ENCODE peak calls at places on chromosomes 16 and 17, in seven cellular contexts. One of them, this sample, is unnamed.

GRCh38 chr16:11682655-11683096 is 14.4 kb downstream of the SNN start:
- DNase-seq in left cardiac atrium: no peak
- DNase-seq in NCI-H1105 treated with DMSO at 0.1 percent for 48 hours: no peak
- DNase-seq in nephron progenitor cell: no peak
- DNase-seq in cardiac septum: no peak
- DNase-seq in heart right ventricle: no peak
- DNase-seq in NCI-H2081: no peak
- DNase-seq in this sample: peak; percentile 24

GRCh38 chr17:17387461-17388362 is 84.5 kb downstream of the NT5M start:
- DNase-seq in NCI-H1105 treated with DMSO at 0.1 percent for 48 hours: peak; percentile 58
- DNase-seq in nephron progenitor cell: peak; percentile 28
- DNase-seq in heart right ventricle: peak; percentile 35
- DNase-seq in cardiac septum: no peak
- DNase-seq in NCI-H2081: peak; percentile 33
- DNase-seq in left cardiac atrium: no peak
- DNase-seq in this sample: no peak

GRCh38 chr16:6643083-6643686 is 689.5 kb upstream of the RBFOX1 start:
- DNase-seq in NCI-H1105 treated with DMSO at 0.1 percent for 48 hours: no peak
- DNase-seq in cardiac septum: no peak
- DNase-seq in left cardiac atrium: peak; percentile 23
- DNase-seq in NCI-H2081: peak; percentile 39
- DNase-seq in nephron progenitor cell: peak; percentile 71
- DNase-seq in heart right ventricle: no peak
- DNase-seq in this sample: peak; percentile 8

GRCh38 chr17:76008630-76009425 is 8.2 kb downstream of the CDK3 start:
- DNase-seq in NCI-H2081: no peak
- DNase-seq in cardiac septum: no peak
- DNase-seq in left cardiac atrium: no peak
- DNase-seq in NCI-H1105 treated with DMSO at 0.1 percent for 48 hours: no peak
- DNase-seq in heart right ventricle: no peak
- DNase-seq in nephron progenitor cell: no peak
- DNase-seq in this sample: no peak

GRCh38 chr17:44200478-44201155 is 933 bp upstream of the ATXN7L3 start:
- DNase-seq in nephron progenitor cell: no peak
- DNase-seq in NCI-H1105 treated with DMSO at 0.1 percent for 48 hours: peak; percentile 28
- DNase-seq in NCI-H2081: peak; percentile 65
- DNase-seq in left cardiac atrium: no peak
- DNase-seq in heart right ventricle: no peak
- DNase-seq in cardiac septum: no peak
- DNase-seq in this sample: no peak

GRCh38 chr17:1948517-1948825 is 76.7 kb downstream of the RTN4RL1 start:
- DNase-seq in NCI-H1105 treated with DMSO at 0.1 percent for 48 hours: no peak
- DNase-seq in heart right ventricle: no peak
- DNase-seq in nephron progenitor cell: no peak
- DNase-seq in NCI-H2081: no peak
- DNase-seq in left cardiac atrium: no peak
- DNase-seq in cardiac septum: no peak
- DNase-seq in this sample: no peak

GRCh38 chr17:15340966-15341365 is 431 bp downstream of the TEKT3 start:
- DNase-seq in cardiac septum: no peak
- DNase-seq in nephron progenitor cell: peak; percentile 19
- DNase-seq in NCI-H2081: no peak
- DNase-seq in heart right ventricle: no peak
- DNase-seq in NCI-H1105 treated with DMSO at 0.1 percent for 48 hours: peak; percentile 35
- DNase-seq in left cardiac atrium: no peak
- DNase-seq in this sample: no peak

GRCh38 chr16:55035037-55035436 is 104.4 kb downstream of the IRX5 start:
- DNase-seq in left cardiac atrium: peak; percentile 39
- DNase-seq in cardiac septum: no peak
- DNase-seq in NCI-H2081: no peak
- DNase-seq in heart right ventricle: peak; percentile 37
- DNase-seq in nephron progenitor cell: peak; percentile 76
- DNase-seq in NCI-H1105 treated with DMSO at 0.1 percent for 48 hours: peak; percentile 44
- DNase-seq in this sample: no peak

GRCh38 chr17:39946551-39947330 is 16.1 kb upstream of the GSDMA start:
- DNase-seq in NCI-H2081: no peak
- DNase-seq in nephron progenitor cell: no peak
- DNase-seq in cardiac septum: no peak
- DNase-seq in heart right ventricle: no peak
- DNase-seq in left cardiac atrium: no peak
- DNase-seq in NCI-H1105 treated with DMSO at 0.1 percent for 48 hours: no peak
- DNase-seq in this sample: no peak

GRCh38 chr16:19809121-19809635 is 75.5 kb downstream of the GPRC5B start:
- DNase-seq in cardiac septum: no peak
- DNase-seq in NCI-H2081: no peak
- DNase-seq in NCI-H1105 treated with DMSO at 0.1 percent for 48 hours: no peak
- DNase-seq in heart right ventricle: no peak
- DNase-seq in nephron progenitor cell: no peak
- DNase-seq in left cardiac atrium: no peak
- DNase-seq in this sample: no peak

GRCh38 chr17:62206550-62206949 is 141.5 kb upstream of the MED13 start:
- DNase-seq in left cardiac atrium: no peak
- DNase-seq in NCI-H2081: no peak
- DNase-seq in cardiac septum: no peak
- DNase-seq in NCI-H1105 treated with DMSO at 0.1 percent for 48 hours: no peak
- DNase-seq in heart right ventricle: no peak
- DNase-seq in nephron progenitor cell: no peak
- DNase-seq in this sample: no peak

GRCh38 chr16:84223456-84223855 is 16.4 kb downstream of the KCNG4 start:
- DNase-seq in NCI-H1105 treated with DMSO at 0.1 percent for 48 hours: no peak
- DNase-seq in heart right ventricle: no peak
- DNase-seq in NCI-H2081: no peak
- DNase-seq in nephron progenitor cell: no peak
- DNase-seq in cardiac septum: no peak
- DNase-seq in left cardiac atrium: no peak
- DNase-seq in this sample: no peak

GRCh38 chr17:79836952-79837887 is 2.0 kb downstream of the CBX4 start:
- DNase-seq in left cardiac atrium: peak; percentile 83
- DNase-seq in NCI-H1105 treated with DMSO at 0.1 percent for 48 hours: no peak
- DNase-seq in nephron progenitor cell: peak; percentile 38
- DNase-seq in NCI-H2081: peak; percentile 68
- DNase-seq in cardiac septum: peak; percentile 88
- DNase-seq in heart right ventricle: peak; percentile 77
- DNase-seq in this sample: no peak

GRCh38 chr17:61469474-61469873 is 17.3 kb downstream of the TBX4 start:
- DNase-seq in nephron progenitor cell: no peak
- DNase-seq in left cardiac atrium: no peak
- DNase-seq in NCI-H2081: no peak
- DNase-seq in heart right ventricle: no peak
- DNase-seq in cardiac septum: no peak
- DNase-seq in NCI-H1105 treated with DMSO at 0.1 percent for 48 hours: no peak
- DNase-seq in this sample: no peak

GRCh38 chr17:74085434-74085833 is 118.0 kb upstream of the RPL38 start:
- DNase-seq in heart right ventricle: no peak
- DNase-seq in nephron progenitor cell: no peak
- DNase-seq in left cardiac atrium: no peak
- DNase-seq in NCI-H2081: no peak
- DNase-seq in NCI-H1105 treated with DMSO at 0.1 percent for 48 hours: no peak
- DNase-seq in cardiac septum: no peak
- DNase-seq in this sample: no peak

GRCh38 chr17:81741594-81742452 is 29.7 kb downstream of the SLC25A10 start:
- DNase-seq in left cardiac atrium: no peak
- DNase-seq in NCI-H1105 treated with DMSO at 0.1 percent for 48 hours: no peak
- DNase-seq in cardiac septum: no peak
- DNase-seq in nephron progenitor cell: no peak
- DNase-seq in heart right ventricle: no peak
- DNase-seq in NCI-H2081: no peak
- DNase-seq in this sample: no peak

GRCh38 chr17:27546624-27547300 is 84.2 kb upstream of the LGALS9 start:
- DNase-seq in heart right ventricle: no peak
- DNase-seq in left cardiac atrium: no peak
- DNase-seq in nephron progenitor cell: no peak
- DNase-seq in cardiac septum: no peak
- DNase-seq in NCI-H2081: no peak
- DNase-seq in NCI-H1105 treated with DMSO at 0.1 percent for 48 hours: no peak
- DNase-seq in this sample: no peak

GRCh38 chr16:30948087-30948955 is 547 bp upstream of the ORAI3 start:
- DNase-seq in left cardiac atrium: peak; percentile 89
- DNase-seq in nephron progenitor cell: peak; percentile 98
- DNase-seq in heart right ventricle: peak; percentile 75
- DNase-seq in NCI-H2081: peak; percentile 28
- DNase-seq in cardiac septum: no peak
- DNase-seq in NCI-H1105 treated with DMSO at 0.1 percent for 48 hours: peak; percentile 97
- DNase-seq in this sample: peak; percentile 74

GRCh38 chr17:10294162-10294561 is 78.6 kb downstream of the MYH13 start:
- DNase-seq in heart right ventricle: no peak
- DNase-seq in cardiac septum: no peak
- DNase-seq in nephron progenitor cell: no peak
- DNase-seq in NCI-H2081: no peak
- DNase-seq in NCI-H1105 treated with DMSO at 0.1 percent for 48 hours: no peak
- DNase-seq in left cardiac atrium: no peak
- DNase-seq in this sample: no peak

GRCh38 chr17:81428121-81428515 is 32.9 kb downstream of the BAHCC1 start:
- DNase-seq in NCI-H2081: peak; percentile 73
- DNase-seq in NCI-H1105 treated with DMSO at 0.1 percent for 48 hours: peak; percentile 28
- DNase-seq in cardiac septum: no peak
- DNase-seq in left cardiac atrium: no peak
- DNase-seq in nephron progenitor cell: no peak
- DNase-seq in heart right ventricle: no peak
- DNase-seq in this sample: no peak

GRCh38 chr16:28504707-28505404 is 1.8 kb downstream of the IL27 start:
- DNase-seq in heart right ventricle: no peak
- DNase-seq in cardiac septum: no peak
- DNase-seq in left cardiac atrium: no peak
- DNase-seq in NCI-H2081: no peak
- DNase-seq in NCI-H1105 treated with DMSO at 0.1 percent for 48 hours: no peak
- DNase-seq in nephron progenitor cell: no peak
- DNase-seq in this sample: no peak

GRCh38 chr17:74211929-74212261 is 1.5 kb upstream of the TTYH2 start:
- DNase-seq in nephron progenitor cell: no peak
- DNase-seq in NCI-H1105 treated with DMSO at 0.1 percent for 48 hours: no peak
- DNase-seq in NCI-H2081: no peak
- DNase-seq in heart right ventricle: no peak
- DNase-seq in cardiac septum: no peak
- DNase-seq in left cardiac atrium: no peak
- DNase-seq in this sample: no peak

GRCh38 chr17:45144199-45145034 is 3.9 kb upstream of the HEXIM1 start:
- DNase-seq in nephron progenitor cell: no peak
- DNase-seq in NCI-H2081: no peak
- DNase-seq in NCI-H1105 treated with DMSO at 0.1 percent for 48 hours: no peak
- DNase-seq in cardiac septum: peak; percentile 77
- DNase-seq in heart right ventricle: peak; percentile 73
- DNase-seq in left cardiac atrium: peak; percentile 73
- DNase-seq in this sample: no peak

GRCh38 chr17:75345514-75346167 is 56.4 kb upstream of the SLC25A19 start:
- DNase-seq in cardiac septum: no peak
- DNase-seq in NCI-H1105 treated with DMSO at 0.1 percent for 48 hours: no peak
- DNase-seq in heart right ventricle: no peak
- DNase-seq in NCI-H2081: no peak
- DNase-seq in nephron progenitor cell: no peak
- DNase-seq in left cardiac atrium: no peak
- DNase-seq in this sample: no peak

GRCh38 chr17:82964851-82965341 is 114.5 kb upstream of the METRNL start:
- DNase-seq in heart right ventricle: no peak
- DNase-seq in cardiac septum: peak; percentile 36
- DNase-seq in nephron progenitor cell: no peak
- DNase-seq in NCI-H2081: no peak
- DNase-seq in left cardiac atrium: no peak
- DNase-seq in NCI-H1105 treated with DMSO at 0.1 percent for 48 hours: no peak
- DNase-seq in this sample: no peak

GRCh38 chr17:76090517-76091135 is 11.6 kb downstream of the ZACN start:
- DNase-seq in cardiac septum: no peak
- DNase-seq in NCI-H2081: no peak
- DNase-seq in left cardiac atrium: no peak
- DNase-seq in NCI-H1105 treated with DMSO at 0.1 percent for 48 hours: no peak
- DNase-seq in nephron progenitor cell: no peak
- DNase-seq in heart right ventricle: no peak
- DNase-seq in this sample: no peak

This sample was measured in HS-27A.